ENCODE peak calls at places on chromosomes 5 and 9, in seven cellular contexts. One of them, this sample, is unnamed.

GRCh38 chr9:97188545-97188944 is 118.9 kb upstream of the CCDC180 start:
- DNase-seq in heart left ventricle: no peak
- DNase-seq in nephron progenitor cell: no peak
- DNase-seq in PC-3: no peak
- DNase-seq in omental fat pad: no peak
- DNase-seq in uterus: no peak
- DNase-seq in astrocyte: no peak
- DNase-seq in this sample: no peak

GRCh38 chr9:36866840-36867239 is 167.2 kb downstream of the PAX5 start:
- DNase-seq in heart left ventricle: no peak
- DNase-seq in nephron progenitor cell: peak; percentile 30
- DNase-seq in PC-3: no peak
- DNase-seq in omental fat pad: no peak
- DNase-seq in uterus: no peak
- DNase-seq in astrocyte: no peak
- DNase-seq in this sample: no peak

GRCh38 chr9:93124793-93125192 is 9.3 kb downstream of the NINJ1 start:
- DNase-seq in heart left ventricle: peak; percentile 33
- DNase-seq in nephron progenitor cell: no peak
- DNase-seq in PC-3: no peak
- DNase-seq in omental fat pad: peak; percentile 22
- DNase-seq in uterus: peak; percentile 18
- DNase-seq in astrocyte: no peak
- DNase-seq in this sample: no peak

GRCh38 chr5:14226554-14226953 is 83.4 kb downstream of the TRIO start:
- DNase-seq in heart left ventricle: no peak
- DNase-seq in nephron progenitor cell: no peak
- DNase-seq in PC-3: no peak
- DNase-seq in omental fat pad: no peak
- DNase-seq in uterus: no peak
- DNase-seq in astrocyte: no peak
- DNase-seq in this sample: no peak

GRCh38 chr5:149172261-149172660 is 31.0 kb downstream of the ABLIM3 start:
- DNase-seq in heart left ventricle: no peak
- DNase-seq in nephron progenitor cell: no peak
- DNase-seq in PC-3: peak; percentile 97
- DNase-seq in omental fat pad: no peak
- DNase-seq in uterus: no peak
- DNase-seq in astrocyte: peak; percentile 90
- DNase-seq in this sample: no peak

GRCh38 chr5:134046801-134047707 is 42.3 kb upstream of the VDAC1 start:
- DNase-seq in heart left ventricle: no peak
- DNase-seq in nephron progenitor cell: no peak
- DNase-seq in PC-3: no peak
- DNase-seq in omental fat pad: no peak
- DNase-seq in uterus: no peak
- DNase-seq in astrocyte: no peak
- DNase-seq in this sample: no peak

GRCh38 chr9:114371986-114372917 is 15.5 kb downstream of the AKNA start:
- DNase-seq in heart left ventricle: no peak
- DNase-seq in nephron progenitor cell: no peak
- DNase-seq in PC-3: peak; percentile 76
- DNase-seq in omental fat pad: peak; percentile 58
- DNase-seq in uterus: peak; percentile 74
- DNase-seq in astrocyte: peak; percentile 20
- DNase-seq in this sample: no peak

GRCh38 chr5:124726631-124727362 is 19.6 kb downstream of the ZNF608 start:
- DNase-seq in heart left ventricle: no peak
- DNase-seq in nephron progenitor cell: no peak
- DNase-seq in PC-3: no peak
- DNase-seq in omental fat pad: no peak
- DNase-seq in uterus: no peak
- DNase-seq in astrocyte: no peak
- DNase-seq in this sample: no peak

GRCh38 chr9:136847065-136847826 is 2.0 kb upstream of the PHPT1 start:
- DNase-seq in heart left ventricle: peak; percentile 88
- DNase-seq in nephron progenitor cell: peak; percentile 71
- DNase-seq in PC-3: peak; percentile 41
- DNase-seq in omental fat pad: no peak
- DNase-seq in uterus: no peak
- DNase-seq in astrocyte: peak; percentile 29
- DNase-seq in this sample: no peak

GRCh38 chr9:129164246-129164930 is 13.7 kb downstream of the IER5L start:
- DNase-seq in heart left ventricle: no peak
- DNase-seq in nephron progenitor cell: no peak
- DNase-seq in PC-3: no peak
- DNase-seq in omental fat pad: no peak
- DNase-seq in uterus: peak; percentile 73
- DNase-seq in astrocyte: peak; percentile 49
- DNase-seq in this sample: no peak

GRCh38 chr9:87336914-87337333 is 160.7 kb upstream of the DAPK1 start:
- DNase-seq in heart left ventricle: no peak
- DNase-seq in nephron progenitor cell: no peak
- DNase-seq in PC-3: peak; percentile 44
- DNase-seq in omental fat pad: no peak
- DNase-seq in uterus: peak; percentile 50
- DNase-seq in astrocyte: peak; percentile 68
- DNase-seq in this sample: no peak

GRCh38 chr9:128412120-128412790 is 8.4 kb upstream of the CERCAM start:
- DNase-seq in heart left ventricle: no peak
- DNase-seq in nephron progenitor cell: peak; percentile 91
- DNase-seq in PC-3: peak; percentile 52
- DNase-seq in omental fat pad: peak; percentile 33
- DNase-seq in uterus: no peak
- DNase-seq in astrocyte: no peak
- DNase-seq in this sample: peak; percentile 39

GRCh38 chr5:156526081-156527017 is 199.4 kb downstream of the SGCD start:
- DNase-seq in heart left ventricle: no peak
- DNase-seq in nephron progenitor cell: no peak
- DNase-seq in PC-3: no peak
- DNase-seq in omental fat pad: no peak
- DNase-seq in uterus: no peak
- DNase-seq in astrocyte: no peak
- DNase-seq in this sample: no peak

GRCh38 chr5:58965677-58966414 is 383.0 kb downstream of the RAB3C start:
- DNase-seq in heart left ventricle: no peak
- DNase-seq in nephron progenitor cell: no peak
- DNase-seq in PC-3: no peak
- DNase-seq in omental fat pad: no peak
- DNase-seq in uterus: no peak
- DNase-seq in astrocyte: no peak
- DNase-seq in this sample: no peak
- TF ChIP-seq CTCF in heart left ventricle: no peak
- TF ChIP-seq CTCF in nephron progenitor cell: no peak
- TF ChIP-seq CTCF in PC-3: no peak
- TF ChIP-seq CTCF in omental fat pad: no peak
- TF ChIP-seq CTCF in uterus: no peak
- TF ChIP-seq CTCF in astrocyte: no peak
- TF ChIP-seq CTCF in this sample: peak; percentile 17

GRCh38 chr5:87541033-87541432 is 128.3 kb upstream of the CCNH start:
- DNase-seq in heart left ventricle: peak; percentile 52
- DNase-seq in nephron progenitor cell: no peak
- DNase-seq in PC-3: peak; percentile 90
- DNase-seq in omental fat pad: peak; percentile 40
- DNase-seq in uterus: peak; percentile 75
- DNase-seq in astrocyte: peak; percentile 87
- DNase-seq in this sample: no peak

GRCh38 chr5:87541668-87542067 is 128.9 kb upstream of the CCNH start:
- DNase-seq in heart left ventricle: no peak
- DNase-seq in nephron progenitor cell: no peak
- DNase-seq in PC-3: no peak
- DNase-seq in omental fat pad: no peak
- DNase-seq in uterus: no peak
- DNase-seq in astrocyte: no peak
- DNase-seq in this sample: no peak

GRCh38 chr5:87536365-87536764 is 123.6 kb upstream of the CCNH start:
- DNase-seq in heart left ventricle: no peak
- DNase-seq in nephron progenitor cell: no peak
- DNase-seq in PC-3: no peak
- DNase-seq in omental fat pad: no peak
- DNase-seq in uterus: no peak
- DNase-seq in astrocyte: no peak
- DNase-seq in this sample: no peak

GRCh38 chr5:87539839-87540238 is 127.1 kb upstream of the CCNH start:
- DNase-seq in heart left ventricle: no peak
- DNase-seq in nephron progenitor cell: no peak
- DNase-seq in PC-3: peak; percentile 42
- DNase-seq in omental fat pad: no peak
- DNase-seq in uterus: no peak
- DNase-seq in astrocyte: no peak
- DNase-seq in this sample: no peak
- TF ChIP-seq CTCF in heart left ventricle: no peak
- TF ChIP-seq CTCF in nephron progenitor cell: no peak
- TF ChIP-seq CTCF in PC-3: peak; percentile 46
- TF ChIP-seq CTCF in omental fat pad: no peak
- TF ChIP-seq CTCF in uterus: no peak
- TF ChIP-seq CTCF in astrocyte: no peak
- TF ChIP-seq CTCF in this sample: no peak

GRCh38 chr9:123268240-123268949 is at the start of gene STRBP:
- DNase-seq in heart left ventricle: peak; percentile 95
- DNase-seq in nephron progenitor cell: peak; percentile 95
- DNase-seq in PC-3: peak; percentile 85
- DNase-seq in omental fat pad: peak; percentile 52
- DNase-seq in uterus: peak; percentile 79
- DNase-seq in astrocyte: peak; percentile 49
- DNase-seq in this sample: peak; percentile 92
- TF ChIP-seq CTCF in heart left ventricle: peak; percentile 15
- TF ChIP-seq CTCF in nephron progenitor cell: no peak
- TF ChIP-seq CTCF in PC-3: no peak
- TF ChIP-seq CTCF in omental fat pad: no peak
- TF ChIP-seq CTCF in uterus: no peak
- TF ChIP-seq CTCF in astrocyte: no peak
- TF ChIP-seq CTCF in this sample: no peak

GRCh38 chr5:179893958-179894895 is 13.5 kb downstream of the TBC1D9B start:
- DNase-seq in heart left ventricle: no peak
- DNase-seq in nephron progenitor cell: no peak
- DNase-seq in PC-3: no peak
- DNase-seq in omental fat pad: no peak
- DNase-seq in uterus: no peak
- DNase-seq in astrocyte: no peak
- DNase-seq in this sample: no peak

GRCh38 chr5:179895861-179896260 is 11.8 kb downstream of the TBC1D9B start:
- DNase-seq in heart left ventricle: no peak
- DNase-seq in nephron progenitor cell: no peak
- DNase-seq in PC-3: no peak
- DNase-seq in omental fat pad: no peak
- DNase-seq in uterus: no peak
- DNase-seq in astrocyte: no peak
- DNase-seq in this sample: no peak

GRCh38 chr5:179892255-179892654 is 15.4 kb downstream of the TBC1D9B start:
- DNase-seq in heart left ventricle: no peak
- DNase-seq in nephron progenitor cell: no peak
- DNase-seq in PC-3: no peak
- DNase-seq in omental fat pad: no peak
- DNase-seq in uterus: no peak
- DNase-seq in astrocyte: no peak
- DNase-seq in this sample: no peak

GRCh38 chr5:179890751-179891682 is 16.7 kb downstream of the TBC1D9B start:
- DNase-seq in heart left ventricle: peak; percentile 48
- DNase-seq in nephron progenitor cell: no peak
- DNase-seq in PC-3: no peak
- DNase-seq in omental fat pad: no peak
- DNase-seq in uterus: no peak
- DNase-seq in astrocyte: no peak
- DNase-seq in this sample: no peak

DNA sequence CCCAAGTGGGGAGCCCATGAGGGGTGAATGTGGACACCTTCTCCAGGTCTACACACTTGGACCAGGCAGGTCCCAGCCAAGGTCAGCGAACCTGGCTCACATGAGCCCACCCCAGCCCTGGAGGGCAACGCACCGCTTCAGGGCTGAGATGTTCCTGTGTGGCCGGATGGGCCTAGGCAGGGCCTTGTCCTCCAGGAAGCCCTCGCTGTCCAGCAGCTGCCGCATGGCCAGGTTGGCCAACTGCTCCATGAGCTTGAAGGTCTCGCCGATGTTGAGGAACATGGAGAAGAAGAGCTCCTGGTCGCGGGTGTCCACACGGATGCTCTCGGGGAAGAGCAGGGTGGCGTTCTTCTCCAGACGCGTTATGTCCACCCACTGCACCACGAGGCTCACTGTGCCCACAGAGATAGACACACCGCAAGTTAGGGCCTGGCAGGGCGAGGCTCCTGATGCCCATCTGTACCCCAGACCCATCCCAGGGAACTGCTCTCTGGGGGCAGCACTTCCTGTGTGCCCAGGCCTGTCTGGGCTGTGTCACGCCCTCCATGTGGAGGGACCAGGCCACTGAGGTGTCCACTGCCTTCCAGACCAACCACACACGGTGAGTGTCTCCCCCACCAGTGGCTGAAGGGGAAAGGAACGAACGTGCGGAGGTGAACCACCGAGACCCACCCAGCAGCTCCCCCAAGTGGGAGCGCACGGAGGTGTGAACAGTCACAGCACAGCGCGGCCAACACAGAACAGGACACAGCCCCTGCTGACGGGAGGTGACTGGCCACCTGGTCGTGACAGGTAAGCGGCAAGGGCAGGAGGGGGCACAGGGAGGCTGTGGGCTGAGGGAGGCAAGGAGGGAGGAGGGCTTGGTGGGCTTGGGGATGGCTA is 14.4 kb downstream of the TBC1D9B start:
- DNase-seq in heart left ventricle: no peak
- DNase-seq in nephron progenitor cell: no peak
- DNase-seq in PC-3: no peak
- DNase-seq in omental fat pad: no peak
- DNase-seq in uterus: no peak
- DNase-seq in astrocyte: no peak
- DNase-seq in this sample: no peak
- TF ChIP-seq CTCF in heart left ventricle: no peak
- TF ChIP-seq CTCF in nephron progenitor cell: no peak
- TF ChIP-seq CTCF in PC-3: no peak
- TF ChIP-seq CTCF in omental fat pad: no peak
- TF ChIP-seq CTCF in uterus: no peak
- TF ChIP-seq CTCF in astrocyte: no peak
- TF ChIP-seq CTCF in this sample: no peak

DNA sequence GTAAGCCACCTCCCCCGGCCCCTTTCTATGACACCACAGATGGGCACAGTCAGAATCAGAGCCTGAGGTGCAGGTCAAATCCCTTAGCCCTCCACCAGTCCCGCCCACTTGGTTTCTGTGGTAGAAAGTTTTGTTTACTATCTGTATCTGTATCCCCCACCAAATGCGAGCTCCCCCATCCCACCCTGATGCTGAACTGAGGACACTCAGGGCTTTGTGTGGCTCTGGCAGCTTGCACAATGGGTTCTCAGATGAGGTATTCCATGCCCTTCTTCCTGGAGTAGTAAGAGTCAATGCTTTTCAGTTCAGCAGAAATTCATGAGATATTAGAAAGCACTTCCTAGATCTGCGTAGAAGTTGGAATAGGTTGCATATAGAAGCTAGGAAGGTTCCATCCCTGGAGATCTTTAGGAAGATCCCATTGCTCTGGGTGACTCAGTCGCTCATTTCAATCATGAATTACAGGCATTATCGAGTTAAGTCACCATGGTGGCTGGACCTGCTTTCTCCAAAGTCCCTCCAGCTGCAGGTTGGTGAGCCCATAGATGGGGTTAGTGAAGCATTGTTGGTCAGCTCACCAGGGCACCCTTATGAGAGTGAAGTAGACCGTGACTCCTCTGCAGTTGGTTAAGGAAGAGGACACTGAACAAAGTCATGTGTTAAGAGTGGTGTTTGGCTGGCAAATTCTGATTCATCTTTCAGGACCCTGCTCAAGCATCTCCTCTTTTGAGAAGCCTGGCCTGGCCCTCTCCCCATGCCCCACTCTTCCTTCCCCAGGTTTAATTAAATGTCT is 10.6 kb upstream of the KCNIP1 start:
- DNase-seq in heart left ventricle: no peak
- DNase-seq in nephron progenitor cell: no peak
- DNase-seq in PC-3: no peak
- DNase-seq in omental fat pad: no peak
- DNase-seq in uterus: no peak
- DNase-seq in astrocyte: no peak
- DNase-seq in this sample: no peak
- TF ChIP-seq CTCF in heart left ventricle: no peak
- TF ChIP-seq CTCF in nephron progenitor cell: no peak
- TF ChIP-seq CTCF in PC-3: no peak
- TF ChIP-seq CTCF in omental fat pad: no peak
- TF ChIP-seq CTCF in uterus: no peak
- TF ChIP-seq CTCF in astrocyte: no peak
- TF ChIP-seq CTCF in this sample: no peak

This sample was measured in natural killer cell.